ENCODE peak calls at places on chromosomes 7 and 10, in eight cellular contexts. O is breast epithelium, L is sigmoid colon, K is transverse colon, C is GM12891, D is spleen, M is HCT116, X is stomach. I is an unnamed sample.

GRCh38 chr7:49264530-49264929 is 340.2 kb downstream of the CDC14C start:
- DNase-seq in M (no peak), O (no peak), D (peak), L (no peak), K (no peak), C (no peak), X (no peak), I (no peak)

GRCh38 chr7:124954766-124955165 is 25.1 kb upstream of the POT1 start:
- DNase-seq in C (no peak), O (no peak), X (no peak), M (no peak), L (no peak), K (no peak), D (no peak), I (no peak)

GRCh38 chr10:87524296-87524695 is 19.6 kb downstream of the MINPP1 start:
- DNase-seq in D (no peak), O (no peak), X (no peak), C (no peak), K (no peak), L (no peak), M (no peak), I (no peak)

GRCh38 chr10:79168231-79168630 is 99.5 kb downstream of the ZMIZ1 start:
- DNase-seq in C (no peak), X (no peak), L (no peak), O (no peak), D (no peak), M (no peak), K (no peak), I (no peak)

GRCh38 chr10:122461729-122462532 is 578 bp downstream of the HTRA1 start:
- DNase-seq in L (no peak), D (no peak), C (no peak), K (no peak), M (no peak), O (no peak), X (peak), I (no peak)

GRCh38 chr10:22265839-22266537 is 48.2 kb upstream of the EBLN1 start:
- DNase-seq in K (no peak), L (no peak), C (no peak), O (no peak), X (no peak), D (no peak), M (no peak), I (no peak)

GRCh38 chr10:47154762-47155161 is 145.2 kb upstream of the GDF10 start:
- DNase-seq in O (no peak), K (no peak), M (no peak), C (no peak), L (no peak), X (no peak), D (no peak), I (no peak)

GRCh38 chr10:22321156-22321711 is 335 bp downstream of the BMI1 start:
- DNase-seq in X (peak), O (no peak), D (peak), M (no peak), L (peak), C (no peak), K (peak), I (no peak)

GRCh38 chr10:126955396-126955795 is 50.2 kb downstream of the DOCK1 start:
- DNase-seq in O (peak), M (no peak), C (no peak), K (no peak), X (no peak), D (no peak), L (no peak), I (no peak)

GRCh38 chr7:86454753-86455152 is 189.0 kb upstream of the GRM3 start:
- DNase-seq in M (no peak), L (no peak), X (no peak), O (no peak), K (no peak), D (no peak), C (no peak), I (no peak)

GRCh38 chr7:50339990-50340500 is 35.5 kb downstream of the IKZF1 start:
- DNase-seq in X (no peak), M (no peak), D (peak), L (no peak), K (peak), C (no peak), O (no peak), I (no peak)

GRCh38 chr10:101214446-101215396 is 14.5 kb downstream of the LBX1 start:
- DNase-seq in O (no peak), K (peak), X (peak), L (no peak), C (no peak), M (peak), D (peak), I (no peak)

GRCh38 chr10:132518572-132519381 is 18.8 kb upstream of the INPP5A start:
- DNase-seq in O (peak), C (no peak), D (peak), M (peak), L (no peak), K (peak), X (peak), I (no peak)

GRCh38 chr10:98292976-98293375 is 25.0 kb upstream of the LOXL4 start:
- DNase-seq in O (no peak), X (no peak), D (no peak), L (peak), M (no peak), K (no peak), C (no peak), I (no peak)

GRCh38 chr7:26365077-26365896 is 73.6 kb downstream of the SNX10 start:
- DNase-seq in O (peak), X (peak), L (no peak), K (peak), C (no peak), D (no peak), M (peak), I (no peak)

GRCh38 chr10:25232229-25232628 is 57.4 kb downstream of the GPR158 start:
- DNase-seq in C (no peak), O (no peak), D (no peak), K (no peak), L (no peak), X (no peak), M (no peak), I (no peak)

GRCh38 chr7:14158111-14158510 is 168.6 kb upstream of the ETV1 start:
- DNase-seq in X (no peak), L (no peak), D (no peak), M (no peak), O (no peak), C (no peak), K (no peak), I (no peak)

GRCh38 chr10:70772627-70773026 is 12.6 kb downstream of the TBATA start:
- DNase-seq in X (peak), C (no peak), L (no peak), D (peak), M (no peak), K (no peak), O (peak), I (no peak)

GRCh38 chr7:23743226-23743625 is 33.2 kb downstream of the STK31 start:
- DNase-seq in O (no peak), X (no peak), C (no peak), D (no peak), K (no peak), M (no peak), L (no peak), I (no peak)

GRCh38 chr7:24820730-24821044 is 63.4 kb upstream of the GSDME start:
- DNase-seq in D (no peak), M (no peak), C (no peak), X (no peak), L (no peak), K (no peak), O (peak), I (no peak)

GRCh38 chr7:25965405-25966123 is 186.4 kb upstream of the NFE2L3 start:
- DNase-seq in M (no peak), O (no peak), K (no peak), X (no peak), L (no peak), D (no peak), C (no peak), I (no peak)

GRCh38 chr10:123904834-123905409 is 13.3 kb upstream of the CPXM2 start:
- DNase-seq in X (no peak), O (no peak), K (no peak), M (no peak), C (no peak), D (no peak), L (no peak), I (no peak)

GRCh38 chr7:129557686-129558481 is 53.6 kb upstream of the NRF1 start:
- DNase-seq in K (no peak), L (no peak), O (no peak), D (no peak), M (no peak), X (no peak), C (no peak), I (no peak)

GRCh38 chr7:8229927-8230326 is 32.0 kb downstream of the ICA1 start:
- DNase-seq in M (no peak), K (no peak), C (no peak), O (no peak), X (no peak), D (no peak), L (no peak), I (no peak)

GRCh38 chr7:107172318-107173032 is 3.7 kb downstream of the HBP1 start:
- DNase-seq in M (no peak), K (no peak), X (no peak), C (no peak), O (no peak), L (no peak), D (no peak), I (no peak)

GRCh38 chr7:4129481-4130122 is 552.5 kb upstream of the FOXK1 start:
- DNase-seq in C (no peak), O (peak), K (no peak), D (peak), X (no peak), M (no peak), L (peak), I (no peak)

GRCh38 chr7:53675835-53676234 is 640.4 kb downstream of the POM121L12 start:
- DNase-seq in M (no peak), O (no peak), L (no peak), D (no peak), C (no peak), K (no peak), X (no peak), I (no peak)

GRCh38 chr10:61935085-61935484 is 33.6 kb downstream of the ARID5B start:
- DNase-seq in O (no peak), D (no peak), C (no peak), M (no peak), X (no peak), K (no peak), L (no peak), I (no peak)

GRCh38 chr7:45663167-45663921 is 89.2 kb downstream of the ADCY1 start:
- DNase-seq in K (peak), M (peak), D (no peak), O (no peak), C (no peak), L (no peak), X (peak), I (no peak)

GRCh38 chr10:9076066-9076465 is 1021.6 kb downstream of the GATA3 start:
- DNase-seq in K (no peak), X (no peak), O (no peak), L (no peak), C (no peak), D (no peak), M (no peak), I (no peak)

DNA sequence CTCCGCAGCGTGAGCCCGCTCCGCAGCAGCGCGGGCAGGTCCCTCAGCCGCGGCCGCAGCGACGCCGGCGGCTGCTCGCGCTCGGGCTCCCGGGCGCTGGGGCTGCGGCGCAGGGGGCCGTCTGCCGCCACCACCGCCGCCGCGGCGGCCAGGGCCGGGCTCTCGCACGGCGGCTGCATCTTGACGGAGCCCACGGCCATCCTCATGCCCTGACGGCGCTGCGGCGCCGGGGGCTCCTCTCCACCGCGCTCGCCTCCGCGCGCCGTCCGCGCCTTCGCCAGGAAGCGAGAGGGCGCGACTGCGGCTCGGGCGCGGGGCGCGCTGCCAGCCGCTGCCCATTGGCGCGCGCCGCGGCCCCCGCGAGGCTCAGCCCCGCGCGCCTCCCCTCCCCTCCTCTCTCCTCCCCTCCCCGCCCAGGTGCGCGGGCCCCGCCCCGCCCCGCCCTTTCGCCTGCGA is at the start of gene RAPGEF5:
- DNase-seq in X (peak), L (no peak), D (peak), M (peak), C (peak), O (no peak), K (peak), I (no peak)
- TF ChIP-seq POLR2A in X (no peak), L (no peak), D (no peak), M (peak), C (no peak), O (no peak), K (no peak), I (no peak)

GRCh38 chr10:75186310-75186709 is 24.3 kb upstream of the VDAC2 start:
- DNase-seq in C (no peak), M (no peak), O (no peak), X (no peak), K (no peak), D (no peak), L (no peak), I (no peak)

GRCh38 chr10:75187961-75188426 is 22.6 kb upstream of the VDAC2 start:
- DNase-seq in X (peak), O (no peak), C (peak), D (peak), L (no peak), K (peak), M (peak), I (no peak)

GRCh38 chr10:75195035-75195763 is 15.4 kb upstream of the VDAC2 start:
- DNase-seq in K (no peak), D (no peak), L (peak), X (no peak), O (no peak), C (no peak), M (no peak), I (peak)

GRCh38 chr10:75191821-75192568 is 18.6 kb upstream of the VDAC2 start:
- DNase-seq in X (peak), K (peak), L (peak), D (no peak), M (no peak), O (no peak), C (no peak), I (no peak)

GRCh38 chr10:75189266-75190096 is 21.1 kb upstream of the VDAC2 start:
- DNase-seq in L (no peak), M (no peak), D (no peak), X (no peak), O (no peak), K (no peak), C (no peak), I (no peak)
- TF ChIP-seq POLR2AphosphoS5 in L (no peak), M (no peak), D (no peak), X (no peak), O (no peak), K (no peak), C (no peak), I (no peak)

GRCh38 chr10:14878266-14879054 is at the start of gene SUV39H2:
- DNase-seq in C (peak), O (peak), M (peak), X (peak), D (peak), L (peak), K (peak), I (peak)

GRCh38 chr10:14875941-14876340 is 2.7 kb upstream of the SUV39H2 start:
- DNase-seq in D (no peak), C (no peak), K (no peak), M (no peak), L (no peak), O (no peak), X (no peak), I (no peak)

GRCh38 chr10:14876764-14877163 is 1.9 kb upstream of the SUV39H2 start:
- DNase-seq in O (no peak), X (no peak), C (no peak), D (no peak), M (no peak), L (no peak), K (no peak), I (no peak)

DNA sequence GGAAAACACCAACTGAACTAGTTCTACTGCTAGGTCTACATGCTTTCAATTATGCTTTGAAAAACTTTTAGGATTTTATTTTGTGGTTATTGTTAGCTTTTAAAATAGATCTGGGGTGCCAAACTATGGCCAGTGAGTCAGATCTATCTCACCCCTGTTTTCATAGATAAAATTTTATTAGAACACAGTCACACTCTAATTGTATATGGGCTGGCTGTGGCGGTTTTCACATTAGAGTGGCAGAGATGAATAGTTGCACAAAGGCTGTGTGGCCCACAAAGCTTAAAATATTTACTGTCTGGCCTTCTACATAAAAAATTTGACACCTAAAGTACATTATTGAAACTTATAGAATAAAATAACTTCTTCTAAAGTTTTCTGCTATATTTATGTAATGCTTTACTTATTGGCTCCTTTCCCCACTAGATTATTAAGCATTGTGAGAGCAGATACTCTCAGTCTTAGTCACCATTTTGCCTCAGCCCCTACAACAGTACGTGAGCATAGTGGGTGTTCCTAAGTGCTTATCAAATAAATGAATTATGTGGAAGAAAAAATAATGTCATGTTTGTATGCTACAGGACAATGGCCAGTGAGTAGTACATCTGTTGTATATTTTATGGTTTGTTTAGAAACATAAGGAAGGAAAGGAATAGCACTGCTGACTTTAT is 5.4 kb upstream of the SUV39H2 start:
- DNase-seq in D (no peak), K (no peak), X (no peak), L (no peak), M (no peak), C (no peak), O (no peak), I (no peak)
- TF ChIP-seq POLR2A in D (no peak), K (no peak), X (no peak), L (no peak), M (no peak), C (no peak), O (no peak), I (no peak)

DNA sequence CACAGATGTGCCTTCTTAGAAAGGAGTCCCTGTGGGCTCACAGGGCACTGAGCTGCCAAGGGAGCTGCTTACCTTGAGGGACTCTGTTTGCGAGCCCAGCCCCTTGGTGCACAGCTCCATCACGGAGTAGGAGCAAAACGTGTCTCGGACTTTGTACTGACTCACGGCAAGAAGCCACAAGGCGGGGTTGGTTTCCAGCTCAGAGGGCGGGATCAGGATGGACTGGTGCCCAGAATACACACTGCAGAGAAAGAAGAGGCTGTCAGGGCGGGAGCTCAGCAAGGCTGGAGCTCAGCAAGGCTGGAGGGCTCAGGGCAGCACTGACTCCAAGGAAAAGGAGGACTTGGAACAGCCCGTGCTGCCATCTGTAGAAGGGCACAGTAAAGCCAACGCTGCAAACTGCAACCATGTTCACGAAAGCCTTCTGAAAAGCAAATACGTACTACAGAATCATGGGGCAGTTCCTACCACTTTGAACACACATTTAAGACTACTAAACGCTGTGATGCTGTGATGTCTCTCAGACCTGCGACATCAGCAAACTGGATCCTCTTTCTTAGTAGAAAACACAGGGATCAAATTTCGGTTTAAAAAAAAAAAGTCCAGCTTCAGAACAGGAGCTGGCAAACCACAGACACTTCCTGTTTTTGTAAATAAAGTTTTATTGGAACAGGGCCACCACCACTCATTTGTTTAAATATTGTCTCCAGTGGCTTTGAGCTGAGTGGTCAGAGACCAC is 194.3 kb downstream of the ZMYND11 start:
- DNase-seq in C (no peak), X (peak), K (peak), L (peak), M (peak), O (peak), D (no peak), I (peak)
- TF ChIP-seq POLR2AphosphoS5 in C (no peak), X (peak), K (peak), L (no peak), M (peak), O (peak), D (peak), I (peak)

GRCh38 chr7:100211342-100211780 is 8.4 kb upstream of the PVRIG start:
- DNase-seq in K (no peak), D (peak), M (no peak), C (no peak), O (no peak), X (no peak), L (no peak), I (no peak)
- TF ChIP-seq POLR2A in K (no peak), D (no peak), M (no peak), C (peak), O (no peak), X (no peak), L (no peak), I (no peak)

GRCh38 chr7:100806276-100806675 is 21.0 kb downstream of the EPHB4 start:
- DNase-seq in C (no peak), M (no peak), L (no peak), K (no peak), X (no peak), O (no peak), D (no peak), I (no peak)

GRCh38 chr7:100804681-100805431 is 22.5 kb downstream of the EPHB4 start:
- DNase-seq in O (peak), L (no peak), M (no peak), C (no peak), K (no peak), X (no peak), D (no peak), I (no peak)

GRCh38 chr7:100801833-100802568 is 25.3 kb downstream of the EPHB4 start:
- DNase-seq in C (no peak), K (peak), X (peak), O (peak), L (peak), M (no peak), D (no peak), I (no peak)

GRCh38 chr7:100802951-100803350 is 24.4 kb downstream of the EPHB4 start:
- DNase-seq in L (no peak), M (no peak), O (no peak), X (no peak), D (no peak), K (peak), C (no peak), I (no peak)

DNA sequence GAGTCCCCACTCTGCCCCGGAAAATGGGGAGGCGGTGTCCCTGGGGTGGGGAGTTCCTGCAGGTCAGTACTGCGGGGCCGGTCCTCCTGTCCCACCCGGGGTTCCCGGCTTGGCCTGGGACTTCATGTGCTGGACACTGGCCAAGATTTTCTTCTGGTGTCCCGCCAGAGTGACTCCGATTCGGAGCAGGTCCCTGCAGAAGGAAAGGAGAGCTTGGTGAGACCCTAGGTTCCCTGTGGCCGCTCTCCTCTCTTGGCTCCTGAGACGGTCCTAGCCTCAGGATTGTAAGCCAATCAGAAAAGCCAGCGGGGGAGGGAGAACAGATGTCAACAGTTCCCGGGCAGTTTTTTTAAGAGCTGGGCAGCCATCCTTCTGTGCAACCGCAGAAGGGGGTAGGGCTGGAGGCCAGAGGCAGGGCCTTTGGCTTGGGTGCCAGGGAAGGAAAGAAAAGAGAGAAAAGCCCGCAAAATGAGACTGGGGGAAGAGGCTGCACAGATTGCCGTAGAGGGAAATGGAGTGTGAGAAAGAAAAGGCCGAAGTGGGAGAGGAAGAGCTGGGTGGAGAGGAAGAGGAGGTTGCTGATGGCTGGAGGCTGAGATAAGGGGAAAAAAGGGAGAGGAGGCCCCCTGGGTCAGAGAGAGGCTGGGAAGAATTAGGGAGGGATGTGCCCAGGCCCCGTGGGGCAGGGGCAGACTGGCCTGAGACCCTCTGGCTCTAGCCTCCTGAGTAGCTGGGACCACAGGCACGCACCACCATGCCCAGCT is 23.7 kb downstream of the EPHB4 start:
- DNase-seq in D (peak), C (peak), L (peak), M (no peak), X (peak), O (peak), K (peak), I (peak)
- TF ChIP-seq POLR2AphosphoS5 in D (peak), C (no peak), L (no peak), M (no peak), X (no peak), O (no peak), K (no peak), I (peak)